ENCODE peak calls at places on chromosomes 6 and 20, in nine cellular contexts. One of them, this sample, is unnamed.

GRCh38 chr6:159343709-159344108 is 174.5 kb downstream of the FNDC1 start:
- DNase-seq in GM23338: no peak
- DNase-seq in HepG2: no peak
- DNase-seq in GM12878: no peak
- DNase-seq in sigmoid colon: no peak
- DNase-seq in endothelial cell of umbilical vein: no peak
- DNase-seq in HCT116: no peak
- DNase-seq in breast epithelium: no peak
- DNase-seq in stomach: no peak
- DNase-seq in this sample: no peak

GRCh38 chr6:133837801-133838349 is 51.0 kb upstream of the TCF21 start:
- DNase-seq in breast epithelium: peak
- DNase-seq in sigmoid colon: no peak
- DNase-seq in HCT116: peak
- DNase-seq in GM23338: peak
- DNase-seq in stomach: peak
- DNase-seq in GM12878: no peak
- DNase-seq in endothelial cell of umbilical vein: peak
- DNase-seq in HepG2: peak
- DNase-seq in this sample: peak

GRCh38 chr6:80094017-80094416 is 12.5 kb upstream of the BCKDHB start:
- DNase-seq in endothelial cell of umbilical vein: peak
- DNase-seq in GM23338: peak
- DNase-seq in sigmoid colon: no peak
- DNase-seq in HepG2: no peak
- DNase-seq in GM12878: no peak
- DNase-seq in HCT116: peak
- DNase-seq in stomach: no peak
- DNase-seq in breast epithelium: no peak
- DNase-seq in this sample: no peak

GRCh38 chr6:11700118-11700718 is 78.4 kb downstream of the ADTRP start:
- DNase-seq in GM12878: no peak
- DNase-seq in HepG2: peak
- DNase-seq in HCT116: peak
- DNase-seq in GM23338: peak
- DNase-seq in endothelial cell of umbilical vein: peak
- DNase-seq in breast epithelium: no peak
- DNase-seq in stomach: no peak
- DNase-seq in sigmoid colon: no peak
- DNase-seq in this sample: peak

GRCh38 chr6:26284537-26285142 is 80.4 kb upstream of the BTN3A2 start:
- DNase-seq in sigmoid colon: peak
- DNase-seq in endothelial cell of umbilical vein: peak
- DNase-seq in GM23338: peak
- DNase-seq in GM12878: peak
- DNase-seq in HCT116: no peak
- DNase-seq in stomach: peak
- DNase-seq in HepG2: no peak
- DNase-seq in breast epithelium: peak
- DNase-seq in this sample: peak

GRCh38 chr6:22141271-22141745 is 155.5 kb downstream of the PRL start:
- DNase-seq in GM12878: no peak
- DNase-seq in stomach: no peak
- DNase-seq in HepG2: peak
- DNase-seq in endothelial cell of umbilical vein: peak
- DNase-seq in GM23338: no peak
- DNase-seq in sigmoid colon: no peak
- DNase-seq in HCT116: no peak
- DNase-seq in breast epithelium: no peak
- DNase-seq in this sample: no peak

GRCh38 chr6:110528051-110528929 is 51.9 kb upstream of the SLC22A16 start:
- DNase-seq in HCT116: peak
- DNase-seq in GM23338: peak
- DNase-seq in HepG2: peak
- DNase-seq in stomach: peak
- DNase-seq in sigmoid colon: no peak
- DNase-seq in endothelial cell of umbilical vein: peak
- DNase-seq in GM12878: peak
- DNase-seq in breast epithelium: peak
- DNase-seq in this sample: peak

GRCh38 chr6:51339728-51340127 is 521.1 kb downstream of the TFAP2B start:
- DNase-seq in breast epithelium: no peak
- DNase-seq in stomach: no peak
- DNase-seq in GM23338: peak
- DNase-seq in HepG2: no peak
- DNase-seq in endothelial cell of umbilical vein: no peak
- DNase-seq in sigmoid colon: no peak
- DNase-seq in GM12878: no peak
- DNase-seq in HCT116: no peak
- DNase-seq in this sample: no peak

GRCh38 chr20:51594206-51594998 is 51.9 kb upstream of the NFATC2 start:
- DNase-seq in breast epithelium: peak
- DNase-seq in GM23338: no peak
- DNase-seq in stomach: no peak
- DNase-seq in GM12878: no peak
- DNase-seq in HCT116: no peak
- DNase-seq in HepG2: no peak
- DNase-seq in endothelial cell of umbilical vein: no peak
- DNase-seq in sigmoid colon: peak
- DNase-seq in this sample: no peak

GRCh38 chr20:51593584-51593983 is 51.1 kb upstream of the NFATC2 start:
- DNase-seq in GM23338: no peak
- DNase-seq in HepG2: no peak
- DNase-seq in endothelial cell of umbilical vein: no peak
- DNase-seq in breast epithelium: no peak
- DNase-seq in HCT116: no peak
- DNase-seq in stomach: no peak
- DNase-seq in GM12878: no peak
- DNase-seq in sigmoid colon: no peak
- DNase-seq in this sample: no peak

GRCh38 chr20:51595744-51596143 is 53.2 kb upstream of the NFATC2 start:
- DNase-seq in endothelial cell of umbilical vein: no peak
- DNase-seq in breast epithelium: no peak
- DNase-seq in GM12878: no peak
- DNase-seq in sigmoid colon: no peak
- DNase-seq in HCT116: no peak
- DNase-seq in GM23338: no peak
- DNase-seq in stomach: no peak
- DNase-seq in HepG2: no peak
- DNase-seq in this sample: no peak

GRCh38 chr20:51596656-51597388 is 54.3 kb upstream of the NFATC2 start:
- DNase-seq in stomach: no peak
- DNase-seq in HCT116: no peak
- DNase-seq in sigmoid colon: no peak
- DNase-seq in HepG2: no peak
- DNase-seq in GM12878: no peak
- DNase-seq in breast epithelium: no peak
- DNase-seq in endothelial cell of umbilical vein: no peak
- DNase-seq in GM23338: peak
- DNase-seq in this sample: no peak

DNA sequence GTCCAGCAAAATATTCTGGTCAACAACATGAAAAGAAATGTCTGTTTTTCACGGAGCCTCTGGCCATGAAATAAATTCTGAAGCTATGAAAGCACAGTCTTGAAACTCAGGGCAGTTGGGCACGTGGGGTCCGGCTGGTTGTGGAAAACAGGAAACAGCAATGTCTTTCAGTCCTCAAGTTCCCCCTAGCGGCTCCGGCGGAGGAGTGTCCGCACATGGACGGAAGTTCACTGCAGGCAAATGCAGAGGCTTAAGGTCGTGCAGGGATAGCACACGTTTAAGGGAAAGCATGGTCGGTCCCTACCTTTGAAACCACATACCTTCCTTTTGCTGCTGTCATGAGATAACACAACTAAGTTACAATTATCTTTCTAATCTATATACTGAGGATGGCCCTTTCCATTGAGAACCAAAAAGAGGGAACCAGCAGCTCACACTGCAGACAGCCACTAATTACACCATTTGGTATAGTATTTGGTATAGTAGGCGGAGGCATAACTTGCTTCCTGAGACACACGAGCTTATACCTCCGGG is 52.5 kb upstream of the NFATC2 start:
- DNase-seq in stomach: peak
- DNase-seq in breast epithelium: peak
- DNase-seq in sigmoid colon: peak
- DNase-seq in GM12878: peak
- DNase-seq in endothelial cell of umbilical vein: peak
- DNase-seq in HepG2: peak
- DNase-seq in HCT116: peak
- DNase-seq in GM23338: peak
- DNase-seq in this sample: peak
- TF ChIP-seq POLR2AphosphoS5 in stomach: peak
- TF ChIP-seq POLR2AphosphoS5 in breast epithelium: peak
- TF ChIP-seq POLR2AphosphoS5 in sigmoid colon: peak
- TF ChIP-seq POLR2AphosphoS5 in GM12878: no peak
- TF ChIP-seq POLR2AphosphoS5 in endothelial cell of umbilical vein: peak
- TF ChIP-seq POLR2AphosphoS5 in HepG2: no peak
- TF ChIP-seq POLR2AphosphoS5 in HCT116: no peak
- TF ChIP-seq POLR2AphosphoS5 in GM23338: no peak
- TF ChIP-seq POLR2AphosphoS5 in this sample: peak

DNA sequence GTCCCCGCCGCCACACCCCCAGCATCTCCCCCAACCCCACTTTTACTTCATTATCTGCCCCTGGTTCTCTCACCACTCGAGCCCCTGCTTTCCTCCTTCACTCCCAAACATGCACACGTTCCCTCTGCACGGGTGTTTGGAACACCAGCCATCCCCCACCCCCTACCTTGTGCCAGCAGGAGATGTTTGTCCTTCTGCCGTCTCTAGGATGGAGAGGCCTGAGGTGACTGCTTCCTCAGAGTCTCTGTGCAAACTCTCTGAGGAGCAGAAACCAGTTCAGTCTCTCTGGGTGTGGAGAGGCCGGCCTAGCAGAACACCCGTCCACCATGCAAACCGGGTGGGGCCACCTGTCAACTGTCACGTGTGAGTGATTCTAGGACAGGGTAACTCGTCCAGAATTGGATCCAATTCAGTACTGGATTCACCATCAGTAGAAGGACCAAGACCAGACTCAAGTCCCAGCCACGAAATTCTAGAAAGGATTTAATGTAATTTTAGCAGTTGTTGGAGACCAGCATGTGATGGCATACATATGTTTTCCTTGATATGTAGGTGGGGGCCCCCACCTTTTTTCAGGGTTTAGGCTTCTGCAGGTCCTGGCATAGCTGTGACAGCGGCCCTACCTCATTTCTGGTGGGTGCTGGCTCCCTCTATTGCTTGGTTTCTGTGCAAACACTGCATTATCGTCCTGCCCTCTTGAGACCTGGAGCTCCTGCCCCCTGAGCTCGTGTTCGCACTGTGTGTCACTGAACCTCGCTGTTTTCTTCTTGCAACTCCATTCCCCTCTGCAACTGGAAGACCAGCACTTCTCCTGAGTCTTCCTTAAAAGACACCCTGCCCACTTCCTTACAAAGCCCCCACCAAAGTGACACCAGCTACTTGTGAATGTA is at the start of gene RAET1E:
- DNase-seq in sigmoid colon: no peak
- DNase-seq in GM12878: no peak
- DNase-seq in HCT116: no peak
- DNase-seq in stomach: no peak
- DNase-seq in GM23338: peak
- DNase-seq in endothelial cell of umbilical vein: no peak
- DNase-seq in HepG2: no peak
- DNase-seq in breast epithelium: no peak
- DNase-seq in this sample: no peak
- TF ChIP-seq CTCF in sigmoid colon: no peak
- TF ChIP-seq CTCF in GM12878: peak
- TF ChIP-seq CTCF in HCT116: peak
- TF ChIP-seq CTCF in stomach: no peak
- TF ChIP-seq CTCF in GM23338: no peak
- TF ChIP-seq CTCF in endothelial cell of umbilical vein: no peak
- TF ChIP-seq CTCF in HepG2: peak
- TF ChIP-seq CTCF in breast epithelium: no peak
- TF ChIP-seq CTCF in this sample: no peak

GRCh38 chr6:35470663-35471120 is 2.5 kb downstream of the RPL10A start:
- DNase-seq in endothelial cell of umbilical vein: no peak
- DNase-seq in sigmoid colon: no peak
- DNase-seq in GM12878: no peak
- DNase-seq in breast epithelium: no peak
- DNase-seq in HCT116: no peak
- DNase-seq in GM23338: no peak
- DNase-seq in stomach: no peak
- DNase-seq in HepG2: no peak
- DNase-seq in this sample: no peak

GRCh38 chr6:35469711-35470662 is 1.8 kb downstream of the RPL10A start:
- DNase-seq in endothelial cell of umbilical vein: peak
- DNase-seq in stomach: peak
- DNase-seq in sigmoid colon: no peak
- DNase-seq in GM23338: no peak
- DNase-seq in GM12878: no peak
- DNase-seq in HepG2: peak
- DNase-seq in breast epithelium: no peak
- DNase-seq in HCT116: no peak
- DNase-seq in this sample: no peak

GRCh38 chr6:35468181-35468979 is at the start of gene RPL10A:
- DNase-seq in GM12878: peak
- DNase-seq in GM23338: peak
- DNase-seq in endothelial cell of umbilical vein: peak
- DNase-seq in stomach: peak
- DNase-seq in sigmoid colon: peak
- DNase-seq in HCT116: peak
- DNase-seq in breast epithelium: peak
- DNase-seq in HepG2: peak
- DNase-seq in this sample: peak

GRCh38 chr6:35471836-35472345 is 3.7 kb downstream of the RPL10A start:
- DNase-seq in GM12878: no peak
- DNase-seq in GM23338: no peak
- DNase-seq in breast epithelium: no peak
- DNase-seq in HepG2: no peak
- DNase-seq in stomach: no peak
- DNase-seq in HCT116: no peak
- DNase-seq in endothelial cell of umbilical vein: no peak
- DNase-seq in sigmoid colon: no peak
- DNase-seq in this sample: no peak

GRCh38 chr6:35468980-35469710 is 944 bp downstream of the RPL10A start:
- DNase-seq in GM23338: no peak
- DNase-seq in breast epithelium: peak
- DNase-seq in stomach: no peak
- DNase-seq in HepG2: no peak
- DNase-seq in HCT116: no peak
- DNase-seq in GM12878: no peak
- DNase-seq in sigmoid colon: no peak
- DNase-seq in endothelial cell of umbilical vein: no peak
- DNase-seq in this sample: no peak
- TF ChIP-seq POLR2AphosphoS5 in GM23338: no peak
- TF ChIP-seq POLR2AphosphoS5 in breast epithelium: no peak
- TF ChIP-seq POLR2AphosphoS5 in stomach: no peak
- TF ChIP-seq POLR2AphosphoS5 in HepG2: peak
- TF ChIP-seq POLR2AphosphoS5 in HCT116: no peak
- TF ChIP-seq POLR2AphosphoS5 in GM12878: no peak
- TF ChIP-seq POLR2AphosphoS5 in sigmoid colon: no peak
- TF ChIP-seq POLR2AphosphoS5 in endothelial cell of umbilical vein: no peak
- TF ChIP-seq POLR2AphosphoS5 in this sample: no peak

DNA sequence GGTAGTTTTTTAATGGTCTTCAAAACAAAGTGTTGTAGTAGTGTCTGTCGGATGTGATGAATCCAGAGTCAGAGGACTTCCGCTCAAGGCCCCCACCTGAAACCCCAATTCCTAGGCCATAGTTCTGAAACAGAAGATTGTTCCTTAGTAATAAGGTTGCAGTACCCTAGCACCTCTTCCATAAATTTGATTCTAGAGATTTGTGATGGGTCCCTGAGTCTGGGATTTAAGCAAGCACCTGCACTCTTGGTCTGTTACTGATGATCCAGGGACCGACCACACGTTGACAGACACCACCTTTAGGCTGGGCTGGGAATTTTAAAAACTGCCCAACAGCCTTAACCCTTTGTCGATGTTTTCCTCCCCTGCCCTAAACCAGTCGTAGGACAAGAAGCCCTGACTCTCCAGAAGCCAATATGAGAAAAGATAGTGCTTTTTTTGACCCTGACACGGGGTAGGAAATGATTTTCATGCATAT is 1.2 kb downstream of the KCTD20 start:
- DNase-seq in stomach: no peak
- DNase-seq in breast epithelium: no peak
- DNase-seq in endothelial cell of umbilical vein: peak
- DNase-seq in GM23338: peak
- DNase-seq in sigmoid colon: no peak
- DNase-seq in HCT116: peak
- DNase-seq in HepG2: peak
- DNase-seq in GM12878: no peak
- DNase-seq in this sample: no peak
- TF ChIP-seq CTCF in stomach: no peak
- TF ChIP-seq CTCF in breast epithelium: no peak
- TF ChIP-seq CTCF in endothelial cell of umbilical vein: no peak
- TF ChIP-seq CTCF in GM23338: peak
- TF ChIP-seq CTCF in sigmoid colon: no peak
- TF ChIP-seq CTCF in HCT116: peak
- TF ChIP-seq CTCF in HepG2: peak
- TF ChIP-seq CTCF in GM12878: peak
- TF ChIP-seq CTCF in this sample: no peak